ENCODE peak calls at places on chromosomes 6 and 20, in ten cellular contexts. U is tibial nerve; J is AG04449; V is NB4; Q is fibroblast of pulmonary artery; X is A549; E is CD8-positive, alpha-beta T cell; N is AG10803; Y is GM12864; L is esophagus muscularis mucosa. Z is an unnamed sample.

GRCh38 chr20:1893721-1894470 is 1.3 kb upstream of the SIRPA start:
- DNase-seq in E (no peak), V (peak), L (no peak), N (no peak), Y (no peak), X (peak), J (no peak), U (peak), Q (peak), Z (no peak)

GRCh38 chr20:46324960-46325703 is 16.8 kb upstream of the CDH22 start:
- DNase-seq in Q (peak), L (no peak), J (no peak), X (peak), U (peak), Y (no peak), E (no peak), V (peak), N (peak), Z (no peak)

GRCh38 chr20:8757146-8757545 is 311.7 kb upstream of the PLCB4 start:
- DNase-seq in Y (no peak), N (peak), X (peak), V (no peak), L (no peak), J (peak), U (no peak), E (no peak), Q (peak), Z (no peak)

GRCh38 chr6:131547524-131547923 is 25.5 kb upstream of the ARG1 start:
- DNase-seq in X (no peak), U (no peak), N (no peak), J (no peak), Y (no peak), E (no peak), Q (no peak), L (no peak), V (no peak), Z (no peak)

GRCh38 chr20:11965602-11966001 is 47.9 kb downstream of the BTBD3 start:
- DNase-seq in X (no peak), N (peak), Q (no peak), Y (no peak), L (no peak), V (no peak), E (no peak), U (no peak), J (no peak), Z (no peak)

GRCh38 chr6:152167639-152168603 is 360.4 kb downstream of the ESR1 start:
- DNase-seq in Y (no peak), V (no peak), L (no peak), X (no peak), J (no peak), U (no peak), Q (no peak), N (no peak), E (no peak), Z (no peak)

GRCh38 chr20:33281550-33282146 is 1.4 kb upstream of the BPIFB1 start:
- DNase-seq in L (no peak), V (no peak), E (no peak), Y (no peak), N (no peak), U (no peak), J (no peak), X (no peak), Q (no peak), Z (no peak)

GRCh38 chr6:155400022-155400965 is 55.3 kb downstream of the NOX3 start:
- DNase-seq in E (no peak), U (no peak), X (no peak), V (peak), N (peak), Q (no peak), J (no peak), Y (no peak), L (no peak), Z (no peak)

GRCh38 chr6:149318581-149319286 is 1.2 kb downstream of the TAB2 start:
- DNase-seq in V (peak), J (no peak), L (no peak), N (peak), Y (no peak), X (no peak), E (no peak), Q (no peak), U (no peak), Z (no peak)

GRCh38 chr20:41065716-41066115 is 37.1 kb downstream of the TOP1 start:
- DNase-seq in L (no peak), J (no peak), V (no peak), Q (no peak), U (no peak), E (no peak), X (no peak), N (no peak), Y (no peak), Z (no peak)

GRCh38 chr20:41061155-41061554 is 32.5 kb downstream of the TOP1 start:
- DNase-seq in X (no peak), Y (no peak), E (no peak), L (no peak), Q (no peak), N (no peak), J (no peak), V (no peak), U (no peak), Z (no peak)

GRCh38 chr20:41063442-41063841 is 34.8 kb downstream of the TOP1 start:
- DNase-seq in X (no peak), U (no peak), L (no peak), Q (no peak), E (no peak), N (no peak), J (no peak), V (no peak), Y (no peak), Z (no peak)

GRCh38 chr20:41059236-41059635 is 30.6 kb downstream of the TOP1 start:
- DNase-seq in J (no peak), N (no peak), V (no peak), Q (no peak), L (no peak), U (no peak), X (no peak), E (no peak), Y (no peak), Z (no peak)

DNA sequence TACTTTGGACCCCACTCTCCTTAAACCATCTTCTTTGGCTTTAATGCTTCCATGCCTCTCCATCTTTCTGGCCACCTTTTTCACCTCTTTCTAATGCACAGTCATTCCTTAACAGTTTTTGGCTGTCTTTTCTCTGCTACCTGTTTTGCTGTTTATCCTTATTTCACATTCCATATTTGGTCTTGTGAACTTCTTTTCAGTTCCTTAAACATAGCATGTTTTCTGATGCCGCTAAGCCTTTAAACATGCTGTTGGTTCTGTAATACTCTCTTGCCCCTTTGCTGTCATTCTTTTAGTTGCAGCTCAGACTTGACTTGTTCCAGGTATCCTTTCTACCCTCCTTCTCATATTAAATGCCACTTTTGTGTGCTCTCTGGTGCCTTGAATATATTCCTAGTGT is 35.8 kb downstream of the TOP1 start:
- DNase-seq in L (no peak), J (no peak), U (no peak), N (no peak), E (no peak), X (no peak), Y (peak), V (no peak), Q (no peak), Z (no peak)
- TF ChIP-seq CTCF in L (no peak), J (no peak), U (no peak), N (no peak), E (no peak), X (no peak), Y (no peak), V (no peak), Q (no peak), Z (no peak)

GRCh38 chr20:36084356-36084755 is 70.2 kb upstream of the EPB41L1 start:
- DNase-seq in X (no peak), N (no peak), V (no peak), J (no peak), Y (no peak), E (no peak), Q (no peak), L (no peak), U (no peak), Z (no peak)
- TF ChIP-seq CTCF in X (no peak), N (no peak), V (no peak), J (no peak), Y (no peak), E (no peak), Q (no peak), L (no peak), U (no peak), Z (no peak)

GRCh38 chr6:87553159-87553765 is 36.5 kb downstream of the RARS2 start:
- DNase-seq in N (peak), L (no peak), Y (no peak), V (no peak), E (no peak), Q (no peak), U (no peak), J (no peak), X (no peak), Z (no peak)

GRCh38 chr6:87551799-87552198 is 38.0 kb downstream of the RARS2 start:
- DNase-seq in Q (no peak), U (no peak), L (no peak), E (no peak), N (no peak), J (no peak), X (no peak), Y (no peak), V (no peak), Z (no peak)

GRCh38 chr6:87561012-87561411 is 28.8 kb downstream of the RARS2 start:
- DNase-seq in E (no peak), N (peak), U (no peak), X (no peak), J (no peak), V (no peak), L (no peak), Y (no peak), Q (no peak), Z (no peak)

GRCh38 chr6:87558446-87558845 is 31.3 kb downstream of the RARS2 start:
- DNase-seq in V (no peak), Q (no peak), X (no peak), Y (no peak), L (no peak), N (no peak), U (no peak), E (no peak), J (no peak), Z (no peak)

DNA sequence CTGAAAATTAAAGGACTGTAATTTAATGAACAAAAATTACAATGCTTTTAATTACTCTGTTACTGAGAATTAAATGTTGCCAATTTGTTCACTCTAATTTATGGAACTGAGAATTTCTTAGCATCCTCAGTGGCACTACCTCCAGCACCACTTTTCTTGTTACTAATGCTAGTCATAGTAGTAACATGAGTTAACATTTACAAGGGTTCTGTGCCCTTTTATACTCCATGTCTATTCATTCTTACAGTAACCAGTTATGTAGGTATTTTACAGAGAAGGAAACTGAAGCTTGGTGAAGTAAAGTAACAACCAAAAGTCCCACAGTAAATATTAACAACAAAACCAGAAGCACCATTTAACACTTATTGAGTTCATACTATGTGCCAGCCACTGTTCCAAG is 34.3 kb downstream of the RARS2 start:
- DNase-seq in Y (no peak), X (no peak), V (no peak), L (no peak), J (no peak), E (no peak), N (no peak), U (no peak), Q (no peak), Z (no peak)
- TF ChIP-seq CTCF in Y (no peak), X (no peak), V (no peak), L (no peak), J (no peak), E (no peak), N (no peak), U (no peak), Q (no peak), Z (no peak)

DNA sequence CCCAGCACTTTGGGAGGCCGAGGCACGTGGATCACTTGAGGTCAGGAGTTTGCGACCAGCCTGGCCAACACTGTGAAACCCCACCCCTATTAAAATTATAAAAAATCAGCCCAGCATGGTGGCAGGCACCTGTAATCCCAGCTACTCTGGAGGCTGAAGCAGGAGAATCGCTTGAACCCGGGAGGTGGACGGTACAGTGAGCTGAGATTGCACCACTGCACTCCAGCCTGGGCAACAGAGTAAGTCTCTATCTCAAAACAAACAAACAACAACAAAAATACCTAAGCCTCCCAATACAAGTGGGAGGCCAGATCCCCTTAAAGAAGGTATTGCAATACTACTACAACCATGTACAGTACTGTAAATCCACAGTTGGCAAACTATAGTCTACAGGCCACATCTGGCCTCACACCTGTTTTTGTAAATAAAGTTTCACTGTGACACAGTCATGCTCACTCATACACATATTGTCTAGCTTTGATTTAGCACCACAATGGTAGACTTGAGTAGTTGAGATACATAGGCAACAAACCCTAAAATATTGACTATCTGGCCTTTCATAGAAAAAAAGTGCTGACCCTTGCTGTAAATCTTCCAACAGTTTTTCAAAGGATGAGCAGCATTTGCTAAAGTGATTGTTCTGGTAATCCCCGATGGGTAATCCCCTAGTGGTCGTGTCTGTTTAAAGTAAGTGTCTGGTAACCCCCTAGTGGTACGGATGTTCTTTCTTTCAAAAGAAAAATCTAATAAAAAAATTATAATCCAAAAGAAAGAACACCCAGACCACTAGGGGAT is 202.0 kb downstream of the RNGTT start:
- DNase-seq in U (no peak), L (no peak), V (no peak), J (no peak), Y (peak), N (no peak), Q (no peak), E (no peak), X (peak), Z (no peak)
- TF ChIP-seq CTCF in U (no peak), L (no peak), V (no peak), J (no peak), Y (peak), N (no peak), Q (no peak), E (no peak), X (no peak), Z (no peak)